ENCODE peak calls at places on chromosomes 5 and 9, in seven cellular contexts. I is psoas muscle, M is spleen, J is lower lobe of right lung, P is kidney, A is osteoblast, R is fibroblast of lung. S is an unnamed sample. For H3K4me1, the result is how much of the 10 kb centered on the place peaks cover.

GRCh38 chr9:21964925-21965385 is 29.2 kb downstream of the CDKN2A start:
- DNase-seq in I (no peak), M (peak), J (no peak), P (peak), A (peak), R (peak), S (peak)

GRCh38 chr5:172943906-172944305 is 15.3 kb upstream of the RPL26L1 start:
- DNase-seq in I (no peak), M (peak), J (no peak), P (peak), A (peak), R (no peak), S (peak)

GRCh38 chr9:73173526-73174411 is 22.1 kb downstream of the ANXA1 start:
- DNase-seq in I (no peak), M (no peak), J (no peak), P (no peak), A (no peak), R (no peak), S (no peak)

GRCh38 chr5:78753093-78753531 is 104.5 kb upstream of the LHFPL2 start:
- DNase-seq in I (no peak), M (no peak), J (no peak), P (no peak), A (peak), R (peak), S (no peak)

GRCh38 chr5:153617190-153617589 is 126.7 kb downstream of the GRIA1 start:
- DNase-seq in I (no peak), M (no peak), J (no peak), P (no peak), A (no peak), R (no peak), S (no peak)

GRCh38 chr5:138469540-138470321 is 4.5 kb downstream of the EGR1 start:
- DNase-seq in I (peak), M (no peak), J (peak), P (no peak), A (peak), R (peak), S (peak)

GRCh38 chr9:72306771-72307170 is 58.2 kb downstream of the ZFAND5 start:
- DNase-seq in I (no peak), M (no peak), J (no peak), P (no peak), A (no peak), R (no peak), S (no peak)

GRCh38 chr5:151458314-151458713 is 10.9 kb downstream of the SLC36A1 start:
- DNase-seq in I (no peak), M (no peak), J (no peak), P (no peak), A (no peak), R (no peak), S (no peak)

GRCh38 chr5:6399978-6400910 is 21.9 kb upstream of the MED10 start:
- DNase-seq in I (no peak), M (no peak), J (no peak), P (no peak), A (no peak), R (peak), S (no peak)

GRCh38 chr9:18632624-18633407 is 158.9 kb downstream of the ADAMTSL1 start:
- DNase-seq in I (no peak), M (no peak), J (no peak), P (no peak), A (peak), R (peak), S (peak)

GRCh38 chr5:2038337-2039179 is 155.8 kb upstream of the IRX4 start:
- DNase-seq in I (peak), M (peak), J (peak), P (peak), A (peak), R (peak), S (peak)

GRCh38 chr5:147310059-147310704 is 75.4 kb downstream of the STK32A start:
- DNase-seq in I (peak), M (no peak), J (peak), P (peak), A (peak), R (peak), S (peak)

GRCh38 chr5:124328201-124328600 is 418.2 kb downstream of the ZNF608 start:
- DNase-seq in I (no peak), M (no peak), J (no peak), P (no peak), A (no peak), R (no peak), S (no peak)

GRCh38 chr9:76562511-76562911 is 103.5 kb downstream of the GCNT1 start:
- DNase-seq in I (no peak), M (no peak), J (no peak), P (no peak), A (peak), R (peak), S (no peak)

GRCh38 chr5:142403583-142403982 is 78.8 kb upstream of the SPRY4 start:
- DNase-seq in I (no peak), M (no peak), J (no peak), P (no peak), A (no peak), R (no peak), S (no peak)

GRCh38 chr9:75027187-75028107 is 646 bp downstream of the CARNMT1 start:
- DNase-seq in I (peak), M (peak), J (peak), P (peak), A (peak), R (peak), S (peak)

GRCh38 chr9:93259490-93260289 is 75.8 kb downstream of the WNK2 start:
- DNase-seq in I (peak), M (peak), J (peak), P (peak), A (peak), R (no peak), S (no peak)

GRCh38 chr9:125346351-125346750 is 84.7 kb downstream of the GAPVD1 start:
- DNase-seq in I (no peak), M (no peak), J (no peak), P (no peak), A (no peak), R (no peak), S (no peak)

GRCh38 chr5:144467795-144468194 is 297.1 kb downstream of the KCTD16 start:
- DNase-seq in I (no peak), M (no peak), J (no peak), P (no peak), A (peak), R (peak), S (no peak)

GRCh38 chr9:14347408-14348224 is 33.7 kb upstream of the NFIB start:
- DNase-seq in I (peak), M (no peak), J (no peak), P (peak), A (peak), R (peak), S (peak)

GRCh38 chr5:9765421-9765820 is 135.3 kb upstream of the TAS2R1 start:
- DNase-seq in I (no peak), M (no peak), J (no peak), P (no peak), A (no peak), R (peak), S (no peak)

GRCh38 chr9:16121593-16121992 is 568.8 kb downstream of the CCDC171 start:
- DNase-seq in I (no peak), M (no peak), J (no peak), P (no peak), A (no peak), R (no peak), S (no peak)

GRCh38 chr5:158718738-158719505 is 380.8 kb downstream of the EBF1 start:
- DNase-seq in I (no peak), M (no peak), J (no peak), P (no peak), A (peak), R (peak), S (no peak)

GRCh38 chr9:93148721-93149120 is 14.7 kb upstream of the NINJ1 start:
- DNase-seq in I (no peak), M (no peak), J (no peak), P (no peak), A (peak), R (no peak), S (no peak)

GRCh38 chr9:792331-793260 is 48.9 kb upstream of the DMRT1 start:
- DNase-seq in I (no peak), M (no peak), J (peak), P (no peak), A (no peak), R (peak), S (no peak)

GRCh38 chr5:2663489-2663888 is 88.0 kb downstream of the IRX2 start:
- DNase-seq in I (no peak), M (no peak), J (no peak), P (no peak), A (no peak), R (no peak), S (no peak)

GRCh38 chr9:69370430-69370829 is 45.4 kb downstream of the ENTREP1 start:
- DNase-seq in I (no peak), M (no peak), J (no peak), P (no peak), A (no peak), R (no peak), S (no peak)

GRCh38 chr5:107383414-107383813 is 287.3 kb downstream of the EFNA5 start:
- DNase-seq in I (no peak), M (no peak), J (no peak), P (no peak), A (no peak), R (no peak), S (no peak)

GRCh38 chr9:69674112-69674511 is 1.9 kb upstream of the APBA1 start:
- DNase-seq in I (no peak), M (no peak), J (no peak), P (no peak), A (no peak), R (no peak), S (no peak)

GRCh38 chr5:58902765-58903164 is 319.9 kb downstream of the RAB3C start:
- DNase-seq in I (no peak), M (no peak), J (no peak), P (no peak), A (peak), R (peak), S (no peak)

GRCh38 chr9:124320062-124320973 is 62.6 kb downstream of the NEK6 start:
- DNase-seq in I (peak), M (peak), J (peak), P (no peak), A (peak), R (peak), S (peak)

GRCh38 chr5:42950466-42951168 is 89.5 kb downstream of the ANXA2R start:
- DNase-seq in I (peak), M (no peak), J (peak), P (no peak), A (peak), R (peak), S (peak)

GRCh38 chr9:99197987-99198386 is 23.8 kb downstream of the ALG2 start:
- DNase-seq in I (no peak), M (no peak), J (no peak), P (no peak), A (no peak), R (no peak), S (no peak)

DNA sequence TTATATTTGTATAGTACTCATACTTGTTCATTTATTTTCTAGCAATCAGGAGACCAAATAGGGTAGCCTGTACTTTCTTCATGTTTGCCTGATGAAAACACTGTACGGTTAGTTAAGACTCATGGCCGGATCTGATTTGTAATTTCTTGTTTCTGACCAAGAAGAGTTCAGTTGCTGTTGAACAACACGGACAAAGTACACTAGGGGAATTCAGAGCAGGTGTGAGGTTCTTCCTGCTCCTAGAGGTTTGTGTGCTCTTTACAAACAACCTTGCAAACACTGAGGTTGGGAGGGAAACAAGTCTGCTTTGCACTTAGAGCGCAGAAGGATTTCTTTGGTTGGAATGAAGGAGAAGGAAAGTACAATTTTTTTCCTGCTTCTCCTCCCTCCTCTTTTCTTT is 69.7 kb downstream of the TRIO start:
- DNase-seq in I (no peak), M (no peak), J (no peak), P (no peak), A (no peak), R (no peak), S (no peak)
- H3K4me1 ChIP-seq in I (half or more), M (under half), J (half or more), P (under half), A (half or more), R (under half), S (under half)

DNA sequence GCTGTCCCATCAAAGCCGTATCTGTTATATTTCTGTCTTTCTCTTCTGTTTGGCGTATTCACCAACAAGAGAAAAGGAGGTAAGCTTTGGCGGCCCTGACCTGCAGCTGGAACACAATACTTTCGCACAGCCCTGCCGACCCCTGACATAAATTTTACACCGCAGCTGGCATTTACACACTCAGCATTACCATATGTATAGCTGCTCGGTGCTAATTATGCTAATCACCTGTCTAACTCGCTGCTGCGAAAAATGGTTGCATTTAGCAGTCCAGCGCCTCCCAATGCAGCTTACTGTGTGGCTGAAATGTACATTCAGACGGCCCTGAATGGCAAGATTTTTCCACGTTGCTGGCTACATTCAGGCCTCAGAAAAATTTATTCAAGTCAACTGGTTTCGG is 20.8 kb downstream of the PTCH1 start:
- DNase-seq in I (no peak), M (no peak), J (no peak), P (no peak), A (peak), R (no peak), S (no peak)
- H3K4me3 ChIP-seq in I (no peak), M (no peak), J (no peak), P (no peak), A (no peak), R (no peak), S (no peak)

GRCh38 chr5:95924720-95925119 is 36.9 kb downstream of the ELL2 start:
- DNase-seq in I (no peak), M (no peak), J (no peak), P (no peak), A (no peak), R (peak), S (no peak)
- H3K27ac ChIP-seq in I (peak), M (peak), J (peak), P (no peak), A (peak), R (no peak), S (no peak)

GRCh38 chr9:106305428-106306133 is 557.4 kb upstream of the ZNF462 start:
- DNase-seq in I (no peak), M (no peak), J (no peak), P (no peak), A (no peak), R (no peak), S (no peak)
- H3K4me1 ChIP-seq in I (under half), M (under half), J (under half), P (under half), A (under half), R (under half), S (under half)

GRCh38 chr9:137052998-137053943 is 590 bp downstream of the ENTPD2 start:
- DNase-seq in I (no peak), M (no peak), J (no peak), P (no peak), A (no peak), R (no peak), S (no peak)
- H3K4me3 ChIP-seq in I (peak), M (peak), J (peak), P (no peak), A (no peak), R (no peak), S (no peak)

GRCh38 chr5:175478008-175478383 is 364 bp upstream of the SFXN1 start:
- DNase-seq in I (no peak), M (no peak), J (no peak), P (no peak), A (no peak), R (no peak), S (no peak)
- H3K27ac ChIP-seq in I (peak), M (peak), J (peak), P (no peak), A (no peak), R (no peak), S (no peak)

GRCh38 chr5:35823347-35823875 is 33.3 kb upstream of the IL7R start:
- DNase-seq in I (no peak), M (no peak), J (no peak), P (no peak), A (no peak), R (no peak), S (no peak)

GRCh38 chr5:35821513-35821912 is 35.2 kb upstream of the IL7R start:
- DNase-seq in I (no peak), M (no peak), J (no peak), P (no peak), A (no peak), R (no peak), S (no peak)

GRCh38 chr5:35820720-35821119 is 36.0 kb upstream of the IL7R start:
- DNase-seq in I (no peak), M (no peak), J (no peak), P (no peak), A (no peak), R (no peak), S (no peak)

GRCh38 chr5:35819656-35820055 is 37.0 kb upstream of the IL7R start:
- DNase-seq in I (no peak), M (no peak), J (no peak), P (no peak), A (no peak), R (no peak), S (no peak)

GRCh38 chr5:35822541-35822940 is 34.1 kb upstream of the IL7R start:
- DNase-seq in I (no peak), M (no peak), J (no peak), P (no peak), A (no peak), R (no peak), S (no peak)
- H3K4me1 ChIP-seq in I (under half), M (under half), J (under half), P (under half), A (under half), R (under half), S (under half)

DNA sequence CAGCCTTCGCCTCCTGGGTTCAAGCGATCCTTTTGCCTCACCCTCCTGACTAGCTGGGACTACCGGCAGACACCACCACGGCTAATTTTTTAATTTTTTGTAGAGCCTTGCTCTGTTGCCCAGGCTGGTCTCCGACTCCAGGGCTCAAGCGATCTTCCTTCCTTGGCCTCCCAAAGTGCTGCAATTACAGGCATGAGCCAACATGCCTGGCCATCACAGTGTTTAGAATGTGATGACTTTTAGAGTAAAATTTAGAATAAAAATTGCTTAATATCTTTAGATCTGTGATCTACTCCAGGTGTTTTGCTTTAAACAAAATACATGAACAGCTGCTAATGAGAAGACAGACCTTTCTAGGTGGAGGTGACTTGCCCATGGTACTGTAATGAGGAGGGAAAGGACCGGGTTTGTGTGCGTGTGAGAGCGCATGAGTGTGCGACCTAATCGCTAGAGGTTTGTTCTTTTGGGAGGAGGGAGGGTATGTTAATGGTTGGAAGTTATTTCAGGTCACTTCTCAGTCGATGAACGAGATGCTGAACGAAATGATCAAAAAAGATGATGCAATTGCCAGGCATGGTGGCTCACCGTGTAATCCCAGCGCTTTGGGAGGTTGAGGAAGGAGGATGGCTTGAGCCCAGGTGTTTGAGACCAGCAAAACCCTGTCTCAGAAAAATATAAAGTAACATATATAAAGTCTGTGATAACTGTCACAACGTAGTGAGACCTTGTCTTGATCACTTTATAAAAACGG is 2.0 kb downstream of the CNOT6 start:
- DNase-seq in I (no peak), M (no peak), J (no peak), P (no peak), A (no peak), R (no peak), S (peak)
- H3K4me3 ChIP-seq in I (peak), M (no peak), J (peak), P (no peak), A (no peak), R (peak), S (no peak)

GRCh38 chr5:134625559-134625958 is 7.1 kb downstream of the SAR1B start:
- DNase-seq in I (no peak), M (no peak), J (no peak), P (no peak), A (no peak), R (no peak), S (no peak)
- H3K27ac ChIP-seq in I (peak), M (no peak), J (peak), P (peak), A (no peak), R (no peak), S (no peak)

S was measured in aorta.